ENCODE peak calls at places on chromosomes 13 and 19, in eight cellular contexts. One of them, this sample, is unnamed.

GRCh38 chr13:87975035-87975434 is 303.9 kb downstream of the SLITRK5 start:
- DNase-seq in non-pigmented ciliary epithelial cell: no peak
- DNase-seq in SW 1271: no peak
- DNase-seq in nucleus accumbens: no peak
- DNase-seq in midbrain: no peak
- DNase-seq in activated T-cell treated with anti-CD3 and anti-CD28 coated beads, Interleukin-2, amount 50 U/mL, for 1 hour: no peak
- DNase-seq in Caki2: no peak
- DNase-seq in HT1080: peak; percentile 37
- DNase-seq in this sample: no peak

GRCh38 chr19:7293795-7294570 is at the start of gene INSR:
- DNase-seq in midbrain: peak; percentile 90
- DNase-seq in HT1080: peak; percentile 17
- DNase-seq in nucleus accumbens: peak; percentile 67
- DNase-seq in SW 1271: peak; percentile 61
- DNase-seq in non-pigmented ciliary epithelial cell: peak; percentile 36
- DNase-seq in activated T-cell treated with anti-CD3 and anti-CD28 coated beads, Interleukin-2, amount 50 U/mL, for 1 hour: peak; percentile 57
- DNase-seq in Caki2: peak; percentile 75
- DNase-seq in this sample: peak; percentile 85

GRCh38 chr19:50759886-50760285 is 10.4 kb upstream of the GPR32 start:
- DNase-seq in non-pigmented ciliary epithelial cell: no peak
- DNase-seq in nucleus accumbens: no peak
- DNase-seq in SW 1271: no peak
- DNase-seq in Caki2: peak; percentile 47
- DNase-seq in activated T-cell treated with anti-CD3 and anti-CD28 coated beads, Interleukin-2, amount 50 U/mL, for 1 hour: no peak
- DNase-seq in midbrain: no peak
- DNase-seq in HT1080: peak; percentile 75
- DNase-seq in this sample: no peak

GRCh38 chr19:10418281-10419199 is 1.8 kb upstream of the PDE4A start:
- DNase-seq in SW 1271: no peak
- DNase-seq in midbrain: no peak
- DNase-seq in non-pigmented ciliary epithelial cell: no peak
- DNase-seq in activated T-cell treated with anti-CD3 and anti-CD28 coated beads, Interleukin-2, amount 50 U/mL, for 1 hour: peak; percentile 58
- DNase-seq in HT1080: no peak
- DNase-seq in nucleus accumbens: no peak
- DNase-seq in Caki2: no peak
- DNase-seq in this sample: no peak

GRCh38 chr13:110714798-110715394 is 1.4 kb downstream of the ING1 start:
- DNase-seq in SW 1271: no peak
- DNase-seq in HT1080: no peak
- DNase-seq in nucleus accumbens: no peak
- DNase-seq in non-pigmented ciliary epithelial cell: no peak
- DNase-seq in activated T-cell treated with anti-CD3 and anti-CD28 coated beads, Interleukin-2, amount 50 U/mL, for 1 hour: no peak
- DNase-seq in midbrain: peak; percentile 72
- DNase-seq in Caki2: no peak
- DNase-seq in this sample: no peak

GRCh38 chr19:34126966-34127365 is 45.3 kb upstream of the LSM14A start:
- DNase-seq in Caki2: no peak
- DNase-seq in HT1080: peak; percentile 9
- DNase-seq in SW 1271: no peak
- DNase-seq in activated T-cell treated with anti-CD3 and anti-CD28 coated beads, Interleukin-2, amount 50 U/mL, for 1 hour: no peak
- DNase-seq in midbrain: no peak
- DNase-seq in nucleus accumbens: no peak
- DNase-seq in non-pigmented ciliary epithelial cell: no peak
- DNase-seq in this sample: no peak

GRCh38 chr19:34960103-34960805 is 3.8 kb downstream of the ZNF792 start:
- DNase-seq in HT1080: peak; percentile 99
- DNase-seq in activated T-cell treated with anti-CD3 and anti-CD28 coated beads, Interleukin-2, amount 50 U/mL, for 1 hour: no peak
- DNase-seq in nucleus accumbens: no peak
- DNase-seq in non-pigmented ciliary epithelial cell: peak; percentile 76
- DNase-seq in SW 1271: no peak
- DNase-seq in midbrain: no peak
- DNase-seq in Caki2: no peak
- DNase-seq in this sample: no peak

GRCh38 chr19:45283443-45284033 is 32.5 kb downstream of the MARK4 start:
- DNase-seq in activated T-cell treated with anti-CD3 and anti-CD28 coated beads, Interleukin-2, amount 50 U/mL, for 1 hour: no peak
- DNase-seq in non-pigmented ciliary epithelial cell: no peak
- DNase-seq in midbrain: no peak
- DNase-seq in Caki2: no peak
- DNase-seq in HT1080: no peak
- DNase-seq in nucleus accumbens: no peak
- DNase-seq in SW 1271: no peak
- DNase-seq in this sample: no peak

GRCh38 chr19:14954071-14954655 is 12.9 kb downstream of the OR7C2 start:
- DNase-seq in nucleus accumbens: no peak
- DNase-seq in SW 1271: no peak
- DNase-seq in HT1080: no peak
- DNase-seq in Caki2: no peak
- DNase-seq in midbrain: no peak
- DNase-seq in activated T-cell treated with anti-CD3 and anti-CD28 coated beads, Interleukin-2, amount 50 U/mL, for 1 hour: no peak
- DNase-seq in non-pigmented ciliary epithelial cell: no peak
- DNase-seq in this sample: no peak

GRCh38 chr19:50330365-50331078 is 1.3 kb upstream of the KCNC3 start:
- DNase-seq in midbrain: peak; percentile 92
- DNase-seq in HT1080: no peak
- DNase-seq in nucleus accumbens: peak; percentile 67
- DNase-seq in non-pigmented ciliary epithelial cell: no peak
- DNase-seq in activated T-cell treated with anti-CD3 and anti-CD28 coated beads, Interleukin-2, amount 50 U/mL, for 1 hour: peak; percentile 75
- DNase-seq in SW 1271: no peak
- DNase-seq in Caki2: peak; percentile 84
- DNase-seq in this sample: peak; percentile 89

GRCh38 chr19:17951151-17952040 is 15.5 kb upstream of the KCNN1 start:
- DNase-seq in activated T-cell treated with anti-CD3 and anti-CD28 coated beads, Interleukin-2, amount 50 U/mL, for 1 hour: no peak
- DNase-seq in non-pigmented ciliary epithelial cell: no peak
- DNase-seq in midbrain: no peak
- DNase-seq in Caki2: no peak
- DNase-seq in HT1080: no peak
- DNase-seq in nucleus accumbens: no peak
- DNase-seq in SW 1271: no peak
- DNase-seq in this sample: no peak

GRCh38 chr13:35349673-35350278 is 126.7 kb downstream of the MAB21L1 start:
- DNase-seq in non-pigmented ciliary epithelial cell: no peak
- DNase-seq in activated T-cell treated with anti-CD3 and anti-CD28 coated beads, Interleukin-2, amount 50 U/mL, for 1 hour: no peak
- DNase-seq in Caki2: peak; percentile 22
- DNase-seq in HT1080: peak; percentile 14
- DNase-seq in midbrain: no peak
- DNase-seq in nucleus accumbens: no peak
- DNase-seq in SW 1271: no peak
- DNase-seq in this sample: peak; percentile 30

GRCh38 chr19:13894552-13894951 is 11.4 kb downstream of the BRME1 start:
- DNase-seq in HT1080: no peak
- DNase-seq in Caki2: no peak
- DNase-seq in midbrain: no peak
- DNase-seq in non-pigmented ciliary epithelial cell: no peak
- DNase-seq in SW 1271: no peak
- DNase-seq in nucleus accumbens: no peak
- DNase-seq in activated T-cell treated with anti-CD3 and anti-CD28 coated beads, Interleukin-2, amount 50 U/mL, for 1 hour: no peak
- DNase-seq in this sample: no peak

GRCh38 chr19:17264641-17264979 is at the start of gene USHBP1:
- DNase-seq in midbrain: no peak
- DNase-seq in non-pigmented ciliary epithelial cell: no peak
- DNase-seq in HT1080: no peak
- DNase-seq in Caki2: no peak
- DNase-seq in nucleus accumbens: no peak
- DNase-seq in SW 1271: no peak
- DNase-seq in activated T-cell treated with anti-CD3 and anti-CD28 coated beads, Interleukin-2, amount 50 U/mL, for 1 hour: no peak
- DNase-seq in this sample: no peak

GRCh38 chr19:43692364-43692763 is 22.4 kb upstream of the PLAUR start:
- DNase-seq in nucleus accumbens: no peak
- DNase-seq in HT1080: no peak
- DNase-seq in SW 1271: no peak
- DNase-seq in activated T-cell treated with anti-CD3 and anti-CD28 coated beads, Interleukin-2, amount 50 U/mL, for 1 hour: no peak
- DNase-seq in midbrain: no peak
- DNase-seq in non-pigmented ciliary epithelial cell: no peak
- DNase-seq in Caki2: no peak
- DNase-seq in this sample: no peak

GRCh38 chr13:35514801-35515502 is 38.5 kb upstream of the MAB21L1 start:
- DNase-seq in HT1080: no peak
- DNase-seq in non-pigmented ciliary epithelial cell: no peak
- DNase-seq in nucleus accumbens: no peak
- DNase-seq in Caki2: no peak
- DNase-seq in midbrain: no peak
- DNase-seq in activated T-cell treated with anti-CD3 and anti-CD28 coated beads, Interleukin-2, amount 50 U/mL, for 1 hour: no peak
- DNase-seq in SW 1271: no peak
- DNase-seq in this sample: no peak

GRCh38 chr13:73521291-73521626 is 462.5 kb downstream of the KLF5 start:
- DNase-seq in Caki2: no peak
- DNase-seq in non-pigmented ciliary epithelial cell: no peak
- DNase-seq in SW 1271: no peak
- DNase-seq in HT1080: no peak
- DNase-seq in activated T-cell treated with anti-CD3 and anti-CD28 coated beads, Interleukin-2, amount 50 U/mL, for 1 hour: no peak
- DNase-seq in midbrain: no peak
- DNase-seq in nucleus accumbens: no peak
- DNase-seq in this sample: no peak

GRCh38 chr19:3132971-3133792 is 2.7 kb upstream of the GNA15 start:
- DNase-seq in non-pigmented ciliary epithelial cell: peak; percentile 49
- DNase-seq in midbrain: no peak
- DNase-seq in nucleus accumbens: no peak
- DNase-seq in Caki2: no peak
- DNase-seq in activated T-cell treated with anti-CD3 and anti-CD28 coated beads, Interleukin-2, amount 50 U/mL, for 1 hour: peak; percentile 75
- DNase-seq in HT1080: no peak
- DNase-seq in SW 1271: no peak
- DNase-seq in this sample: peak; percentile 63

GRCh38 chr19:48874309-48875135 is 2.3 kb downstream of the PPP1R15A start:
- DNase-seq in HT1080: peak; percentile 95
- DNase-seq in nucleus accumbens: no peak
- DNase-seq in Caki2: peak; percentile 65
- DNase-seq in non-pigmented ciliary epithelial cell: no peak
- DNase-seq in midbrain: no peak
- DNase-seq in activated T-cell treated with anti-CD3 and anti-CD28 coated beads, Interleukin-2, amount 50 U/mL, for 1 hour: no peak
- DNase-seq in SW 1271: no peak
- DNase-seq in this sample: peak; percentile 43

GRCh38 chr13:99196466-99197256 is 4.0 kb upstream of the UBAC2 start:
- DNase-seq in SW 1271: no peak
- DNase-seq in midbrain: no peak
- DNase-seq in non-pigmented ciliary epithelial cell: no peak
- DNase-seq in nucleus accumbens: no peak
- DNase-seq in activated T-cell treated with anti-CD3 and anti-CD28 coated beads, Interleukin-2, amount 50 U/mL, for 1 hour: no peak
- DNase-seq in Caki2: no peak
- DNase-seq in HT1080: no peak
- DNase-seq in this sample: no peak

GRCh38 chr13:93670858-93671257 is 444.3 kb downstream of the GPC6 start:
- DNase-seq in SW 1271: no peak
- DNase-seq in activated T-cell treated with anti-CD3 and anti-CD28 coated beads, Interleukin-2, amount 50 U/mL, for 1 hour: no peak
- DNase-seq in Caki2: no peak
- DNase-seq in non-pigmented ciliary epithelial cell: no peak
- DNase-seq in HT1080: no peak
- DNase-seq in nucleus accumbens: no peak
- DNase-seq in midbrain: no peak
- DNase-seq in this sample: no peak

This sample was measured in pons.